ENCODE peak calls at places on chromosomes 6 and 20, in nine cellular contexts. M, L, F, C, B, S, O, R and I are unnamed samples.
A peak's percentile ranks its signal among the peaks of the same experiment; 100 is the strongest.

GRCh38 chr6:157982297-157982579 is 575 bp downstream of the SYNJ2 start:
- DNase-seq in L (peak; percentile 69), C (peak; percentile 39), B (no peak), S (peak; percentile 53), F (no peak), R (no peak), O (no peak), M (peak; percentile 72), I (peak; percentile 42)

GRCh38 chr20:2237059-2237458 is 58.7 kb upstream of the TGM3 start:
- DNase-seq in O (peak; percentile 83), S (no peak), M (peak; percentile 18), R (no peak), C (no peak), B (peak; percentile 66), F (no peak), L (no peak), I (no peak)

GRCh38 chr6:48986803-48987202 is 476.2 kb downstream of the MMUT start:
- DNase-seq in C (no peak), R (no peak), O (no peak), F (peak; percentile 31), M (no peak), B (peak; percentile 75), L (no peak), S (no peak), I (peak; percentile 56)

GRCh38 chr6:680666-681374 is 12.1 kb downstream of the EXOC2 start:
- DNase-seq in S (no peak), M (no peak), O (no peak), B (no peak), L (no peak), F (no peak), R (no peak), C (no peak), I (peak; percentile 21)

GRCh38 chr6:48628316-48628715 is 517.3 kb upstream of the PTCHD4 start:
- DNase-seq in F (no peak), L (no peak), R (no peak), O (no peak), C (no peak), S (no peak), B (no peak), M (no peak), I (peak; percentile 44)

GRCh38 chr6:75306074-75306473 is 21.5 kb upstream of the TMEM30A start:
- DNase-seq in S (no peak), M (no peak), F (no peak), C (peak; percentile 81), O (no peak), B (no peak), R (no peak), L (no peak), I (no peak)

GRCh38 chr6:150876598-150876997 is 11.1 kb downstream of the MTHFD1L start:
- DNase-seq in F (peak; percentile 44), R (no peak), M (no peak), B (no peak), L (no peak), C (no peak), O (no peak), S (no peak), I (peak; percentile 70)

GRCh38 chr6:12602951-12603710 is 113.4 kb upstream of the PHACTR1 start:
- DNase-seq in B (no peak), S (peak; percentile 23), F (peak; percentile 9), O (peak; percentile 47), R (no peak), L (no peak), M (no peak), C (peak; percentile 86), I (peak; percentile 31)

GRCh38 chr20:34639755-34640222 is 37.1 kb downstream of the PIGU start:
- DNase-seq in R (no peak), O (no peak), S (no peak), F (peak; percentile 97), M (no peak), C (peak; percentile 9), B (peak; percentile 91), L (no peak), I (peak; percentile 98)

GRCh38 chr6:89944181-89944755 is 50.0 kb downstream of the GJA10 start:
- DNase-seq in L (no peak), M (no peak), O (no peak), C (no peak), B (no peak), R (no peak), S (no peak), F (no peak), I (no peak)

GRCh38 chr20:36314734-36315544 is 8.8 kb downstream of the DLGAP4 start:
- DNase-seq in B (no peak), L (peak; percentile 25), M (peak; percentile 11), F (no peak), C (no peak), S (no peak), R (no peak), O (no peak), I (peak; percentile 33)

GRCh38 chr6:45222380-45222779 is 105.8 kb upstream of the RUNX2 start:
- DNase-seq in M (no peak), R (no peak), O (no peak), S (no peak), C (no peak), F (no peak), L (no peak), B (no peak), I (peak; percentile 86)

GRCh38 chr6:130470777-130471176 is 105.0 kb downstream of the TMEM200A start:
- DNase-seq in R (no peak), C (no peak), B (no peak), M (no peak), F (no peak), S (no peak), O (no peak), L (no peak), I (no peak)

GRCh38 chr6:139757766-139758655 is 383.6 kb upstream of the CITED2 start:
- DNase-seq in B (no peak), O (peak; percentile 87), F (no peak), C (no peak), R (no peak), L (no peak), M (no peak), S (no peak), I (no peak)